ENCODE peak calls at places on chromosomes 12 and 14, in four cellular contexts. P is K562, D is HepG2, V is GM12878. Z is an unnamed sample.

GRCh38 chr12:6950401-6950801 is 755 bp upstream of the PTPN6 start:
- DNase-seq in P (no peak), D (no peak), V (no peak), Z (no peak)

GRCh38 chr12:11839093-11839641 is 189.7 kb downstream of the ETV6 start:
- DNase-seq in P (peak), D (no peak), V (no peak), Z (no peak)

GRCh38 chr14:67734675-67735074 is 33.0 kb downstream of the RDH12 start:
- DNase-seq in P (no peak), D (no peak), V (no peak), Z (no peak)

GRCh38 chr12:6647083-6647604 is at the start of gene ACRBP:
- DNase-seq in P (no peak), D (no peak), V (no peak), Z (no peak)

GRCh38 chr14:44404599-44405349 is 102.3 kb downstream of the FSCB start:
- DNase-seq in P (no peak), D (no peak), V (no peak), Z (no peak)

GRCh38 chr14:37428954-37429353 is 166.1 kb downstream of the FOXA1 start:
- DNase-seq in P (no peak), D (no peak), V (no peak), Z (no peak)

GRCh38 chr12:124359671-124360581 is 65.0 kb downstream of the RFLNA start:
- DNase-seq in P (no peak), D (no peak), V (no peak), Z (no peak)

GRCh38 chr12:77299001-77299400 is 233.6 kb upstream of the E2F7 start:
- DNase-seq in P (no peak), D (no peak), V (no peak), Z (no peak)

GRCh38 chr12:128798543-128799341 is 25.0 kb downstream of the SLC15A4 start:
- DNase-seq in P (no peak), D (no peak), V (no peak), Z (no peak)

GRCh38 chr14:89858084-89858483 is 96.4 kb downstream of the EFCAB11 start:
- DNase-seq in P (no peak), D (no peak), V (no peak), Z (no peak)

GRCh38 chr12:96445743-96446655 is 43.4 kb upstream of the CFAP54 start:
- DNase-seq in P (peak), D (no peak), V (peak), Z (no peak)
- TF ChIP-seq TARDBP in P (no peak), D (no peak), V (no peak), Z (no peak)

DNA sequence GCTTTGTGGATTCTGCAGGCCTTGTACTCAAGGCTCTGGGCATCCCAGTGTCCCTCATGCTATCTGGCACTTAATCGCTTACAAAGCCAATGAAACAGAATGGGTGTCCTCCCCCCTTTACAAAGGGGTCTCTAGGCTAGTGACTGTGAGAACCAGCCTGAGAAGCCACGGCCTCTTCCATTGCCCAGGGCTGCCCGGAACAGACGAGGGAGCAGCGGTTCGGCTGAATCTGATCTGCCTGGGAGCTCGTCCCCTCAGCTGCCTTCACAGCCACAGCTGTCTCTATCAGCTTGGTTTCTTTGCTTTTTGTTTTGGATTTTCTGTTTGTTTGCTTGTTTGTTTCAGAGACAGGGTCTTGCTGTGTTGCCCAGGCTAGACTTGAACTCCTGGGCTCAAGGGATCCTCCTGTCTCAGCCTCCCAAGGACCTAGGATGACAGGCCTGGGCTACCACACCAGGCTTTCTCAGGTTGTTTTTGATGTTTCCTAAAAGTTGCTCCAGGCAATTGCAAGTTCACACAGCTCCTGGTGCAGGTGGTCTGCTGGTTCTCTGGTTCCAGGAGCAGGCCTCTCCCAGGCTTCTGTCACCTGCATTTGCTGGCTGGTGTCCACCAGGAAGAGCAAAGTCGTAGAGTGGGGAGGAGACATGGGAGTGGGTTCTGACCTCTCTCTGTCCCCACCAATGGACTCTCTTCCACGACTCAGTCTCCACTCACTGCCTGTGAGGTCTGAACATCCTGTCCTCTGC is 10.9 kb upstream of the RIN3 start:
- DNase-seq in P (no peak), D (no peak), V (no peak), Z (no peak)
- TF ChIP-seq TARDBP in P (no peak), D (no peak), V (no peak), Z (no peak)

DNA sequence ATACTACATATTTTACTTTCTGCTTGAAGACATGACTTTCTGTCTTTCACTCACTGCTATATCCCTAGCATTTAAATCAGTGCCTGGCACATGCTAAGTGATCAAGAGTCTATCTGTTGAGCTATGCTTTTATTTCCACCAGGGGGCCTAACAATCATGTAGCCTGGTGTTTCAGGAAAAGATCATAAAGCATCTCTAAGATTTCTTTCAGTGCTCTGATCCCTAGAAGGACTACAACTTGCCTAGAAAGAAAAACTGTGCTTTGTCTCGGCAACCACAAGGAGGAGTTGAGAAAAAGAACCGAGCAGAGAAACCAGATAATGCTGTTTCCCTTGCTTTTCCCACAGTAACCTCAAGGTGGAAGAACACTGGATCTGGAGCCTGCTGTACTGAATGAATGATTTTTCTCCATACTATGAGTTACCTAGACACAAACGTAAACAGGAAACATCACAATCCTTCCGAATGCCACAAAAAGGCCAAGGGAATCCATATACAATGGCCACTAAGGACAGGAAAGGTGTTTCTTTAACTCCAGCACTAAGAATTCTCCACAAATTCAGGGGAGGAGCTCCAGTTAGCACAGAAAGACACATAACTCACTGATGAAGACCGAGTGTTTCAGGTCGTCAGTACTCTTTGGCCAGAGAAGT is 1.2 kb downstream of the CRY1 start:
- DNase-seq in P (peak), D (peak), V (peak), Z (peak)
- TF ChIP-seq TARDBP in P (no peak), D (no peak), V (no peak), Z (no peak)

GRCh38 chr14:81137316-81137715 is 83.4 kb downstream of the GTF2A1 start:
- DNase-seq in P (no peak), D (no peak), V (no peak), Z (no peak)
- TF ChIP-seq TARDBP in P (no peak), D (no peak), V (no peak), Z (no peak)

GRCh38 chr12:112919131-112919530 is 12.4 kb downstream of the OAS1 start:
- DNase-seq in P (no peak), D (no peak), V (no peak), Z (no peak)

GRCh38 chr12:112913038-112913688 is 6.4 kb downstream of the OAS1 start:
- DNase-seq in P (no peak), D (no peak), V (no peak), Z (no peak)

GRCh38 chr12:112916270-112916669 is 9.5 kb downstream of the OAS1 start:
- DNase-seq in P (no peak), D (no peak), V (no peak), Z (no peak)
- TF ChIP-seq TARDBP in P (no peak), D (no peak), V (no peak), Z (no peak)

DNA sequence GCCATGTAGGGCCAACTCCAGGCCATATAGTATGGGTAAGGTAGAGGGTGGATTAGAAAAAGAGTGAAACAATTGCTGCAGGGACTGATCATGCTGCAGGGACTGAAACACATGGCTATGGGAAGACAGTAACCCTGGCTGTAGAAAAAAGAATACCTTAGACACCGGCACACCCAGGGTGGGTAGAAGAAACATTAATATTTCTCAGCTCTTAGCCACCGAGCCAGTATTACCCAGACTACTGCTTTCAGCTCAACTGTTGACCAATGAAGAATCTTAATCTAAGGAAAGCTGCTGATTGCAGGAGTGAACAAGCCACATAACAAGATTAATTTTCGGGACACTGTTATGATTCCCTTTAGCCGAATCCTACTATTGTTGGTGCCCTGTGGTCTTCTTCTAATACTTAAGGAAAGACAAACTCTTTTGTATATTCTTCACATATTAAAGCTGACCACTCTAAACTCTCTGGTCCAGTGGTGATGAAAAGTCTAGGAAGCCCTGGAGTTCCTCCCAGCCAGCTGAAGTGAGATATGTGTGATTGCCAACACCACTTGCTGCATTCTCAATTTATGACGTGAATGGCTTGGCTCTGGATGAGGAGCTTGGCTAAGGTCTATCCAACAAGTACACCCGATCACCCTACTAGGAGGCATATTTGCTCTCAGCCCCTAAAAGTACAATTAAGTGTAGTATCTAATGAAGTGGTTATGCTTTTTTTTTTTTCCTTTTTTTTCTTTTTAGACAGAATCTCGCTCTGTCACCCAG is 69.2 kb downstream of the NOVA1 start:
- DNase-seq in P (no peak), D (no peak), V (no peak), Z (no peak)
- TF ChIP-seq TARDBP in P (no peak), D (no peak), V (no peak), Z (no peak)

DNA sequence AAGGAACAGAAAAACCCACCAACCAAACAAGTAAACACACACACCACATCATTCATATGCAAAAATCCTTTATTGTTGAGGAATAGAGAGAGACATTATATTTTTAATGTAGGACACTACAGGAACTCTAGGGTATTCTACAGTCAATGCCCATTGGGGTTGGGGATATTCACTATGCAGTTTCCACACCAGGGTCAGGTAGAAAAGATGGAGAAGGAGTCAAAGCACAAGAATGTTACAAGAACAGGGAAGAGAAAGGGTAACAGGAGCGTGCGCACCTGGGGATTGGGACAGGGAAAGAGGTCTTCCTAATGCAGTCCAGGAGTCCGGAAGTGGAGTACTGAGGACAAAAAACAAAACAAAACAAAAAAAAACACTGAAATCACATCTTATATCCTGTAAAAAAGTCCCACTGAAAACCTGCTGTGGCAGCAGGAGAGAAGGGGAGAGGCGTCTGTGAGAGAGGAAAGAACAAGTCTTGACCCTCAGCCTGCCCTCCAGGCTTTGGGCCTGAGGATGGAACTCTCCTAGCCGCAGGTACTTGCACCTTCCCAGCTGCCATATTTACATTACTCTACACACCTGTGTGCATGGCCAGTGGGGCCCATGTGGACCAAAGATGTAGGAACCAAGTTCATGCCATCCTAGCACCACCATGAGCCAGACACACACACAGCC is 3.7 kb upstream of the ZBTB39 start:
- DNase-seq in P (no peak), D (no peak), V (no peak), Z (no peak)
- TF ChIP-seq TARDBP in P (no peak), D (no peak), V (no peak), Z (no peak)

GRCh38 chr12:57229634-57230380 is at the start of gene SHMT2:
- DNase-seq in P (peak), D (peak), V (peak), Z (peak)

GRCh38 chr12:57230381-57231155 is 1.1 kb downstream of the SHMT2 start:
- DNase-seq in P (no peak), D (peak), V (no peak), Z (no peak)

GRCh38 chr12:57227315-57228115 is 2.0 kb upstream of the SHMT2 start:
- DNase-seq in P (no peak), D (no peak), V (no peak), Z (no peak)

GRCh38 chr12:57231276-57232021 is 1.9 kb downstream of the SHMT2 start:
- DNase-seq in P (no peak), D (no peak), V (no peak), Z (no peak)

GRCh38 chr12:57229041-57229633 is 374 bp upstream of the SHMT2 start:
- DNase-seq in P (no peak), D (no peak), V (no peak), Z (no peak)
- TF ChIP-seq TARDBP in P (no peak), D (no peak), V (no peak), Z (no peak)

Z was measured in HEK293T.